ENCODE peak calls at places on chromosomes 6 and 20, in five cellular contexts. S is GM20000, C is psoas muscle, X is Ammon's horn, Y is NCI-H1694. G is an unnamed sample.

GRCh38 chr6:101080597-101080996 is 199.5 kb upstream of the ASCC3 start:
- DNase-seq in X (no peak), C (no peak), Y (no peak), S (no peak), G (no peak)

GRCh38 chr6:132763269-132763668 is 5.6 kb upstream of the VNN2 start:
- DNase-seq in C (no peak), S (peak; percentile 63), X (peak; percentile 27), Y (no peak), G (peak; percentile 19)

GRCh38 chr6:144955853-144956252 is 670.7 kb downstream of the UTRN start:
- DNase-seq in S (no peak), Y (no peak), C (no peak), X (no peak), G (no peak)

GRCh38 chr6:155641603-155642002 is 186.0 kb upstream of the NOX3 start:
- DNase-seq in Y (no peak), S (no peak), C (no peak), X (no peak), G (no peak)

GRCh38 chr6:146598785-146599405 is at the start of gene ADGB:
- DNase-seq in X (peak; percentile 47), Y (no peak), S (no peak), C (peak; percentile 51), G (peak; percentile 21)

GRCh38 chr20:54458219-54458618 is 17.2 kb upstream of the DOK5 start:
- DNase-seq in Y (no peak), C (no peak), S (no peak), X (no peak), G (no peak)

GRCh38 chr6:107866606-107867301 is 42.6 kb upstream of the SCML4 start:
- DNase-seq in X (peak; percentile 46), C (no peak), S (peak; percentile 59), Y (peak; percentile 35), G (peak; percentile 20)

GRCh38 chr6:133917781-133918180 is 28.9 kb downstream of the TCF21 start:
- DNase-seq in C (no peak), Y (no peak), X (no peak), S (no peak), G (no peak)

GRCh38 chr6:14995966-14996602 is 249.8 kb upstream of the JARID2 start:
- DNase-seq in C (no peak), S (no peak), Y (no peak), X (no peak), G (no peak)

GRCh38 chr6:106765496-106765895 is 136.1 kb downstream of the QRSL1 start:
- DNase-seq in Y (no peak), S (no peak), X (no peak), C (no peak), G (no peak)

GRCh38 chr20:17967595-17968365 is 814 bp downstream of the SNX5 start:
- DNase-seq in C (no peak), Y (no peak), S (no peak), X (no peak), G (no peak)

GRCh38 chr6:72525821-72526550 is 95.9 kb upstream of the KCNQ5 start:
- DNase-seq in S (no peak), X (no peak), C (no peak), Y (no peak), G (no peak)

GRCh38 chr6:26159417-26160273 is 72.4 kb downstream of the HFE start:
- DNase-seq in Y (no peak), C (no peak), X (no peak), S (no peak), G (peak; percentile 43)

GRCh38 chr6:113763883-113764282 is 93.3 kb upstream of the MARCKS start:
- DNase-seq in X (no peak), C (no peak), Y (no peak), S (peak; percentile 23), G (peak; percentile 45)

GRCh38 chr20:32319100-32319499 is 39.0 kb upstream of the ASXL1 start:
- DNase-seq in Y (no peak), S (no peak), C (no peak), X (no peak), G (no peak)

GRCh38 chr6:5490495-5491069 is 229.3 kb downstream of the FARS2 start:
- DNase-seq in S (no peak), X (no peak), C (no peak), Y (no peak), G (no peak)

GRCh38 chr20:50467618-50468373 is 42.4 kb upstream of the PTPN1 start:
- DNase-seq in X (peak; percentile 64), Y (peak; percentile 58), C (peak; percentile 28), S (peak; percentile 34), G (no peak)